ENCODE peak calls at places on chromosomes 12 and 14, in seven cellular contexts. T is CD8-positive, alpha-beta memory T cell; I is sigmoid colon; C is bronchial epithelial cell; B is colonic mucosa; D is WERI-Rb-1; F is A673. N is an unnamed sample. For H3K36me3, the result is how much of the 10 kb centered on the place peaks cover.

GRCh38 chr14:72745991-72746980 is 147.6 kb downstream of the DPF3 start:
- DNase-seq in T (no peak), I (no peak), C (peak), B (peak), D (no peak), F (no peak), N (no peak)

GRCh38 chr12:32568241-32568640 is 110.9 kb upstream of the DNM1L start:
- DNase-seq in T (no peak), I (no peak), C (peak), B (no peak), D (no peak), F (peak), N (no peak)

GRCh38 chr12:108477055-108477880 is 37.8 kb upstream of the FICD start:
- DNase-seq in T (no peak), I (no peak), C (no peak), B (no peak), D (no peak), F (no peak), N (peak)

GRCh38 chr14:31977001-31977556 is 100.0 kb upstream of the ARHGAP5 start:
- DNase-seq in T (no peak), I (no peak), C (no peak), B (no peak), D (no peak), F (no peak), N (no peak)

GRCh38 chr12:49253033-49253623 is 11.8 kb upstream of the TUBA1C start:
- DNase-seq in T (no peak), I (no peak), C (no peak), B (no peak), D (no peak), F (no peak), N (no peak)

GRCh38 chr12:25364529-25365339 is 114.0 kb upstream of the KRAS start:
- DNase-seq in T (no peak), I (no peak), C (no peak), B (no peak), D (no peak), F (peak), N (peak)

GRCh38 chr12:120928864-120929652 is 24.9 kb upstream of the SPPL3 start:
- DNase-seq in T (no peak), I (no peak), C (peak), B (peak), D (no peak), F (no peak), N (no peak)

GRCh38 chr12:51970904-51971646 is 19.6 kb downstream of the ACVR1B start:
- DNase-seq in T (no peak), I (no peak), C (peak), B (no peak), D (peak), F (peak), N (no peak)

GRCh38 chr14:81303258-81303935 is 82.6 kb upstream of the GTF2A1 start:
- DNase-seq in T (no peak), I (no peak), C (peak), B (peak), D (no peak), F (no peak), N (no peak)

GRCh38 chr14:63735720-63736119 is 7.9 kb upstream of the SGPP1 start:
- DNase-seq in T (no peak), I (no peak), C (no peak), B (no peak), D (no peak), F (no peak), N (no peak)

GRCh38 chr14:25303934-25304333 is 254.0 kb upstream of the STXBP6 start:
- DNase-seq in T (no peak), I (no peak), C (no peak), B (no peak), D (no peak), F (no peak), N (no peak)

GRCh38 chr14:71119075-71119474 is 211.8 kb downstream of the PCNX1 start:
- DNase-seq in T (no peak), I (no peak), C (peak), B (no peak), D (no peak), F (no peak), N (no peak)

GRCh38 chr12:119182701-119183493 is 4.2 kb downstream of the HSPB8 start:
- DNase-seq in T (no peak), I (no peak), C (peak), B (no peak), D (no peak), F (no peak), N (no peak)

GRCh38 chr12:110458756-110459155 is 8.6 kb upstream of the ARPC3 start:
- DNase-seq in T (no peak), I (no peak), C (no peak), B (no peak), D (no peak), F (no peak), N (no peak)

GRCh38 chr12:85225501-85225900 is 54.5 kb upstream of the ALX1 start:
- DNase-seq in T (no peak), I (no peak), C (no peak), B (no peak), D (no peak), F (no peak), N (no peak)

GRCh38 chr14:48052973-48053372 is 377.6 kb upstream of the MDGA2 start:
- DNase-seq in T (no peak), I (no peak), C (no peak), B (no peak), D (no peak), F (no peak), N (no peak)

GRCh38 chr14:62303437-62303836 is 541.2 kb downstream of the SNAPC1 start:
- DNase-seq in T (no peak), I (no peak), C (no peak), B (no peak), D (no peak), F (no peak), N (no peak)

GRCh38 chr12:107351716-107352115 is 258.4 kb upstream of the CRY1 start:
- DNase-seq in T (no peak), I (no peak), C (peak), B (no peak), D (no peak), F (no peak), N (no peak)

GRCh38 chr14:38578278-38578681 is 322.4 kb upstream of the CLEC14A start:
- DNase-seq in T (no peak), I (no peak), C (no peak), B (no peak), D (no peak), F (peak), N (no peak)

GRCh38 chr14:46259536-46259935 is 392.0 kb downstream of the RPL10L start:
- DNase-seq in T (no peak), I (no peak), C (no peak), B (no peak), D (no peak), F (no peak), N (no peak)

GRCh38 chr14:52551696-52552062 is 626 bp downstream of the TXNDC16 start:
- DNase-seq in T (no peak), I (no peak), C (peak), B (peak), D (peak), F (peak), N (peak)

GRCh38 chr12:123942277-123942653 is 30.4 kb downstream of the CCDC92 start:
- DNase-seq in T (no peak), I (no peak), C (peak), B (no peak), D (no peak), F (no peak), N (no peak)

GRCh38 chr12:92356405-92356804 is 210.8 kb upstream of the BTG1 start:
- DNase-seq in T (no peak), I (no peak), C (peak), B (no peak), D (no peak), F (peak), N (no peak)

GRCh38 chr14:101323111-101323510 is 238.2 kb upstream of the DIO3 start:
- DNase-seq in T (no peak), I (no peak), C (no peak), B (no peak), D (no peak), F (no peak), N (no peak)
- H3K36me3 ChIP-seq in T (under half), I (under half), C (under half), B (under half), D (under half), F (under half), N (under half)

GRCh38 chr14:102951799-102952198 is 29.3 kb downstream of the AMN start:
- DNase-seq in T (no peak), I (no peak), C (no peak), B (no peak), D (no peak), F (peak), N (no peak)
- H3K36me3 ChIP-seq in T (under half), I (under half), C (half or more), B (under half), D (half or more), F (half or more), N (under half)

DNA sequence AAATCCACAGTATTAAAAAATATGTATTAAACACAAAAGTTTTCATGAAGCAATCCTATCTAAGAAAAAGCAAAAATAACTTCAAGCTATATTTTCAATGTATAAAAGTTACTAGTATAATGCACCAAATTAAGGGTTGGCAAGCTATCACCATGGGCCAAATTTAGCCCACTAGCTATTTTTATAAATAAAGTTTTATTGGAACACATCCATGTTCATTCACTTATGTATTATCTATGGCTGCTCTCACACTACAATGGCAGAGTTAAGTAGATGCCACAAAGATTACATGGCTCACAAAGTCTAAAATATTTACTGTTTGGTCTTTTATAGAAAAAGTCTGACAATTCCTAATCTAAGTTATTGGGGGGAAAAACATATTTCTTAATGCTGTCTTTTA is 17.6 kb downstream of the KLHL28 start:
- DNase-seq in T (no peak), I (no peak), C (no peak), B (no peak), D (no peak), F (no peak), N (no peak)
- H3K36me3 ChIP-seq in T (under half), I (under half), C (under half), B (under half), D (under half), F (under half), N (under half)

GRCh38 chr12:132746621-132747020 is 15.0 kb downstream of the ANKLE2 start:
- DNase-seq in T (no peak), I (no peak), C (no peak), B (no peak), D (no peak), F (no peak), N (no peak)

GRCh38 chr12:132747896-132748295 is 13.7 kb downstream of the ANKLE2 start:
- DNase-seq in T (no peak), I (no peak), C (no peak), B (no peak), D (no peak), F (no peak), N (no peak)

GRCh38 chr12:132747395-132747794 is 14.2 kb downstream of the ANKLE2 start:
- DNase-seq in T (no peak), I (no peak), C (no peak), B (no peak), D (no peak), F (no peak), N (no peak)

GRCh38 chr12:132743831-132744230 is 17.8 kb downstream of the ANKLE2 start:
- DNase-seq in T (no peak), I (no peak), C (no peak), B (no peak), D (no peak), F (no peak), N (no peak)

GRCh38 chr12:132748319-132748718 is 13.3 kb downstream of the ANKLE2 start:
- DNase-seq in T (no peak), I (no peak), C (no peak), B (no peak), D (no peak), F (no peak), N (no peak)
- H3K36me3 ChIP-seq in T (half or more), I (under half), C (half or more), B (under half), D (half or more), F (half or more), N (under half)

DNA sequence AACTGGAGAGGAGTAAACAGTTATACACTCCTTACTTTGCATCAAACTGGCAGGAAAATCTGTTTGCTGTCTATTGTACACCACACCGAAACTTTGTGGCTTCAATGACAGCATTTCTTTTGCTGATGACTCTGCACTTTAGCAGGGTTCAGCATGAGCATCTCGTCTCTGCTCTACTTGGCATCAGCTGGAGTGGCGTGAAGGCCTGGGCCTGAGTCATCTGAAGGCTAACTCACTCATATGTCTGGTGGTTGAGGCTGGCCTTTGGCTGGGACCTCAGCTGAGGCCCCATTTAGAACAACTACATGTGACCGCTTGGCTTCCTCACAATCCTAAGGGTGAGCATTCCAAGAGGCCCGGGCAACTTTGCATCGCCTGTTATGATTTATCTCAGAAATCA is 28.7 kb upstream of the REP15 start:
- DNase-seq in T (no peak), I (no peak), C (no peak), B (no peak), D (no peak), F (no peak), N (no peak)
- H3K36me3 ChIP-seq in T (under half), I (under half), C (under half), B (under half), D (under half), F (under half), N (under half)

GRCh38 chr14:22492601-22493000 is 96.4 kb downstream of the DAD1 start:
- DNase-seq in T (no peak), I (no peak), C (no peak), B (no peak), D (no peak), F (no peak), N (peak)

GRCh38 chr14:22491683-22492483 is 97.1 kb downstream of the DAD1 start:
- DNase-seq in T (no peak), I (no peak), C (no peak), B (no peak), D (no peak), F (no peak), N (no peak)

GRCh38 chr14:22493143-22493542 is 95.9 kb downstream of the DAD1 start:
- DNase-seq in T (no peak), I (no peak), C (no peak), B (no peak), D (no peak), F (no peak), N (no peak)

GRCh38 chr14:22494486-22495135 is 94.4 kb downstream of the DAD1 start:
- DNase-seq in T (no peak), I (no peak), C (no peak), B (no peak), D (no peak), F (no peak), N (no peak)

GRCh38 chr14:22493753-22494152 is 95.3 kb downstream of the DAD1 start:
- DNase-seq in T (no peak), I (no peak), C (no peak), B (no peak), D (no peak), F (no peak), N (no peak)
- H3K36me3 ChIP-seq in T (under half), I (under half), C (under half), B (under half), D (under half), F (under half), N (under half)

GRCh38 chr14:23060536-23061260 is 3.4 kb upstream of the CDH24 start:
- DNase-seq in T (no peak), I (no peak), C (no peak), B (no peak), D (no peak), F (no peak), N (no peak)
- H3K36me3 ChIP-seq in T (under half), I (under half), C (under half), B (under half), D (half or more), F (half or more), N (under half)

DNA sequence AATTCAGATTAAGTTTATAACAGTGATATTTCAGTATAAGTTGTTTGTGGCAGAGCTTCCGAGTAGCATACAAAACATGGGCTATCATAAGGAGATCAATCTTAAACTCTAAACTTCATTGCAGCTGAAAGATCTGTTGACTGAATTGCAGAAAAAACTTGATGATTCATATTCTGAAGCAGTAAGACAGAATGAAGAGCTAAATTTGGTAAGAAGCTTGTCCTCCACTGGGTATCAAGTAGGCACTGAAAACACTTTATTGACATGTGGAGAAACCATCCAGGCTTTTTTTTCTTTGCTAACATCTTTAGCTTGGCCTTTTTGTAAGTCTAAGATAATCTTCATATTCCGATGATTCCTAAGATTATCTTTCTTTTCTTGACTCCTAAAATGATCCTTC is 93.0 kb downstream of the KTN1 start:
- DNase-seq in T (no peak), I (no peak), C (no peak), B (no peak), D (no peak), F (no peak), N (no peak)
- H3K36me3 ChIP-seq in T (under half), I (under half), C (under half), B (under half), D (half or more), F (half or more), N (under half)

N was measured in testis.